ENCODE peak calls at places on chromosomes 2 and 18, in six cellular contexts. J, D, H, G, K and O are unnamed samples.

GRCh38 chr18:63472380-63472779 is 4.4 kb upstream of the SERPINB5 start:
- DNase-seq in J (no peak), D (no peak), K (no peak), G (no peak), H (no peak), O (no peak)

GRCh38 chr2:238772635-238773297 is 75.1 kb upstream of the TWIST2 start:
- DNase-seq in G (no peak), H (no peak), K (no peak), D (no peak), J (no peak), O (no peak)

GRCh38 chr2:95390272-95390880 is 12.1 kb upstream of the FAHD2A start:
- DNase-seq in D (no peak), J (no peak), K (no peak), H (no peak), G (no peak), O (no peak)

GRCh38 chr2:95760839-95761525 is 169.2 kb downstream of the TRIM43 start:
- DNase-seq in H (no peak), K (no peak), J (peak; percentile 88), G (no peak), D (no peak), O (peak; percentile 26)

GRCh38 chr18:23684515-23685197 is 4.6 kb upstream of the LAMA3 start:
- DNase-seq in G (no peak), H (no peak), D (no peak), J (no peak), K (no peak), O (no peak)

GRCh38 chr2:237184192-237184922 is 98.7 kb downstream of the COPS8 start:
- DNase-seq in J (peak; percentile 98), D (no peak), H (no peak), G (peak; percentile 94), K (no peak), O (no peak)

GRCh38 chr2:28325567-28326468 is 66.8 kb upstream of the FOSL2 start:
- DNase-seq in J (no peak), K (no peak), D (no peak), H (no peak), G (no peak), O (peak; percentile 23)

GRCh38 chr2:69639246-69639645 is 4.3 kb downstream of the AAK1 start:
- DNase-seq in K (no peak), J (no peak), G (no peak), H (no peak), D (no peak), O (no peak)

GRCh38 chr2:237129625-237130263 is 44.1 kb downstream of the COPS8 start:
- DNase-seq in G (no peak), H (peak; percentile 11), D (no peak), K (no peak), J (no peak), O (no peak)

GRCh38 chr2:79327460-79327859 is 167.9 kb upstream of the REG3A start:
- DNase-seq in D (no peak), K (no peak), J (no peak), H (no peak), G (no peak), O (no peak)

GRCh38 chr2:217706095-217706494 is 296.7 kb downstream of the TNS1 start:
- DNase-seq in G (no peak), J (no peak), D (no peak), K (no peak), H (no peak), O (peak; percentile 22)

GRCh38 chr2:69695850-69696216 is 46.1 kb upstream of the ANXA4 start:
- DNase-seq in D (no peak), J (no peak), K (no peak), H (no peak), G (no peak), O (no peak)

GRCh38 chr2:237487496-237487895 is 445 bp downstream of the MLPH start:
- DNase-seq in D (no peak), K (no peak), J (no peak), H (no peak), G (no peak), O (no peak)

GRCh38 chr2:137964066-137964858 is at the start of gene HNMT:
- DNase-seq in J (peak; percentile 55), D (peak; percentile 33), G (peak; percentile 92), K (peak; percentile 53), H (peak; percentile 52), O (peak; percentile 76)

GRCh38 chr18:23716516-23716915 is 27.3 kb downstream of the LAMA3 start:
- DNase-seq in K (no peak), D (no peak), G (peak; percentile 87), J (peak; percentile 88), H (peak; percentile 66), O (peak; percentile 62)

GRCh38 chr2:181203916-181204315 is 223.5 kb downstream of the UBE2E3 start:
- DNase-seq in J (peak; percentile 14), H (no peak), D (no peak), K (no peak), G (no peak), O (no peak)

GRCh38 chr2:237073552-237073951 is 12.1 kb upstream of the COPS8 start:
- DNase-seq in H (no peak), D (no peak), J (peak; percentile 93), G (peak; percentile 86), K (no peak), O (no peak)

GRCh38 chr2:24926602-24927252 is 6.7 kb upstream of the ADCY3 start:
- DNase-seq in J (no peak), K (peak; percentile 56), D (no peak), G (no peak), H (peak; percentile 52), O (peak; percentile 36)

GRCh38 chr2:68000170-68000825 is 62.5 kb downstream of the C1D start:
- DNase-seq in J (peak; percentile 59), H (no peak), K (no peak), D (no peak), G (peak; percentile 30), O (no peak)

GRCh38 chr18:79797518-79798345 is at the start of gene KCNG2:
- DNase-seq in D (peak; percentile 55), H (peak; percentile 52), J (no peak), K (peak; percentile 78), G (no peak), O (no peak)

GRCh38 chr18:12373032-12373770 is 3.8 kb downstream of the AFG3L2 start:
- DNase-seq in J (no peak), G (peak; percentile 19), D (no peak), K (no peak), H (no peak), O (no peak)

GRCh38 chr18:24364177-24364576 is 33.4 kb downstream of the OSBPL1A start:
- DNase-seq in H (no peak), D (no peak), G (no peak), K (peak; percentile 41), J (no peak), O (peak; percentile 27)

GRCh38 chr2:45505138-45505537 is 105.9 kb downstream of the SRBD1 start:
- DNase-seq in D (no peak), H (no peak), G (no peak), J (no peak), K (no peak), O (no peak)

GRCh38 chr2:46983065-46983801 is 67.6 kb upstream of the MCFD2 start:
- DNase-seq in H (no peak), J (peak; percentile 75), D (no peak), G (peak; percentile 61), K (no peak), O (peak; percentile 21)

GRCh38 chr2:191155608-191156071 is 4.8 kb upstream of the STAT4 start:
- DNase-seq in H (no peak), K (no peak), G (peak; percentile 51), J (peak; percentile 70), D (no peak), O (peak; percentile 60)

DNA sequence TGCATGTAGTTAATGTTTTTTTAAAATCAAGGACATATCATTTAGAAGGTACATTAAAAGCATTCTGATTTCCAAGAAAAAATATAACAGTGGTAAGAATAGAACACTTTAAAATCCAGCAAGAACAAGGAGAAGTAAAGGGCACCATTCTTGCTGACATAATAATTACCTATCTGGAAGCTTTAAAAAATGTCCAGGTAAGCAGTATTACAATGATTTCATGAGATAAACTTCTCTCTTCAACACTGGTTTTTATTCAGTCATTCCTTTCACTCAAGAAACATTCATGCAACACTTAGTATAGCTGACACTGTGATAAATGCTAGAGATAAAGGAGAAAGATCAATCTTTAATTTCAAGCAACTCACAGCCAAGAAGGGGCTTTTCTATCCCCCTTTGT is 2.9 kb upstream of the KANSL1L start:
- DNase-seq in H (no peak), D (no peak), G (no peak), J (no peak), K (no peak), O (no peak)
- H3K14ac ChIP-seq in H (no peak overlapping the region), D (no peak overlapping the region), G (no peak overlapping the region), J (no peak overlapping the region), K (no peak overlapping the region), O (no peak overlapping the region)

DNA sequence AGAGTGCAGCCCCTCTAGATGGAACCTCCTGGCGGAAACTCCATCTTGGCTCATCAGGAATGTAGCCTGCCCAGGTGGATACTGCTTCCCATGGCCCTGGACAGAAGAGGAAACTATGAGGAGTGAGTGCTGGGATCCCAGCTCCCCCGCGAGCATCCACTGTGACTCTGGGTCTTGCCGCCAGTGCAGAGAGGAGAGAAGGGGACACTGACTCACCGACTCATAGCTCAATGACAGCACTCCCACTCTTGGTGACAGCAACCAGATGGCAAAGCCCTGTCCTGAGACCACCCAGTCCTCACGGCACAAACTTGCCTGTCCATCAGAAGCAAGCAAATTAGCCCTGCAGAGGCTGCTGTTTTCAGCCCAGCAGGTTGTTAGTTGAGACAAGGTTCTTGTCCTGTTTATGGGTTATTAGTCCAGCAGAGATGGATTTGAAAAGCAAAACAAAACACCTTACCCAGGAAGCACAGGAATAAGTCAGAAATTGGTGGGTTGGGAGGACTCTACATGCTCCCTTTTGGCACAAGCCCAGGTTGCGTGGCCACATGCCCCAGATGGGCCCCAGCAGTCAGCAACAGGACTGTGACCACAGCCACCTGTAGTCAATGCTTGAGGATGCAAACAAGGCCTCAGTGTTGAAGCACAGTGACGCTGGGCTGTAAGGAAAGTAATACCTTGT is 111.5 kb upstream of the GLI2 start:
- DNase-seq in G (no peak), H (no peak), J (no peak), K (no peak), D (no peak), O (no peak)
- H3K14ac ChIP-seq in G (no peak overlapping the region), H (no peak overlapping the region), J (no peak overlapping the region), K (no peak overlapping the region), D (peak overlapping the region; percentile 32), O (no peak overlapping the region)

GRCh38 chr2:240646900-240647502 is 21.7 kb downstream of the GPR35 start:
- DNase-seq in J (no peak), H (peak; percentile 26), D (no peak), G (no peak), K (peak; percentile 46), O (no peak)
- H3K14ac ChIP-seq in J (no peak overlapping the region), H (no peak overlapping the region), D (peak overlapping the region; percentile 58), G (no peak overlapping the region), K (no peak overlapping the region), O (no peak overlapping the region)

DNA sequence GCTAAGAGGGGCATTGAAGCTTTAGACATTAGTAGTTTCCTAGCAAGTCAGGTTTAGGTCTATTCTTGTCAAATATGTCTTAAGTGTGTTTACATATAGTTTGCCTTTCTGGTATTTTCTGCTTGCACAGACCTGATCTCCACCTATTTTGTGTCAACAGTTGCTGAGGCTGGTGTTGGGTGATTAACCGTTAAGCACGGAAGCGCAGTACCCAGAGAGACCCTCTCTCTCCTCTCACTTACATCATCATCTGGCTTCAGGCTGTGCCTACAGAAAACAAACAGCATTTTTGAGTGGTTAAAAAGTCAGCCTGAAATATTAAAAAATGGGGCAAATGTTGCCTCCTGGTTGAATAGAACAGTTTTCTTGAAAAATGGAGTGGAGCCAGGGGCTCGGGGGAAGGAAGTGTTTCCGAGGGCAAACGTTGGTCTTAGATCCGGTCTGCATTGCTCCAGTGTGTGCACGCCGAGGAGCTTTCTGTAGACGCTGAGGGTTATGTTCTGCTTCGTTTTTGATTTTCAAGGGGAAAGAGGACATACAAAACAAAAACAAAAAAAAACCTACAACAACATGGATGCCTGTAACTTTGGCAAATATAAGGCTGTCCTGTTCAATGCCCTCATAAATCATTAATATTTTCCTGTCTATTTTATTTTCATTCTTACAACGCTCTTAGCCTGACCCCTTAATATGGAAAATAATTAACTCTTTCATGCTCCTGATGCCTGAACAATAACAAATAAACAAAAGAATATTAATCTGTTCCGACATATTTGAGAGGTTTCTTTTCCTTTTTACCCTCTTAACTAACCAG is 120.8 kb downstream of the MEIS1 start:
- DNase-seq in G (no peak), K (no peak), H (no peak), D (no peak), J (no peak), O (no peak)
- H3K14ac ChIP-seq in G (no peak overlapping the region), K (no peak overlapping the region), H (no peak overlapping the region), D (no peak overlapping the region), J (peak overlapping the region; percentile 1), O (no peak overlapping the region)